ENCODE peak calls at places on chromosomes 16 and 17, in eight cellular contexts. Z, H, Q, B, P, R, N and O are unnamed samples.

GRCh38 chr17:48055531-48056245 is 7.5 kb downstream of the NFE2L1 start:
- DNase-seq in Q (no peak), H (no peak), N (no peak), B (no peak), P (no peak), Z (peak; percentile 48), R (peak; percentile 54), O (no peak)

GRCh38 chr17:57363998-57364645 is 107.8 kb downstream of the MSI2 start:
- DNase-seq in N (no peak), B (no peak), P (no peak), R (no peak), H (no peak), Z (no peak), Q (no peak), O (no peak)

GRCh38 chr16:27918755-27919154 is 144.8 kb downstream of the GSG1L start:
- DNase-seq in Z (no peak), Q (no peak), P (no peak), B (no peak), R (no peak), N (no peak), H (no peak), O (no peak)

GRCh38 chr17:27206447-27206846 is 87.5 kb upstream of the WSB1 start:
- DNase-seq in H (no peak), R (no peak), P (no peak), N (no peak), Q (no peak), Z (no peak), B (no peak), O (no peak)

GRCh38 chr17:73658821-73659220 is 14.6 kb upstream of the SDK2 start:
- DNase-seq in N (no peak), Z (no peak), Q (no peak), P (no peak), H (no peak), B (no peak), R (no peak), O (no peak)

GRCh38 chr17:7673239-7673638 is 14.1 kb downstream of the TP53 start:
- DNase-seq in H (no peak), Q (no peak), R (peak; percentile 71), P (no peak), Z (no peak), N (no peak), B (no peak), O (no peak)

GRCh38 chr17:66348605-66349165 is 46.3 kb downstream of the PRKCA start:
- DNase-seq in B (no peak), N (no peak), H (no peak), P (peak; percentile 50), Z (peak; percentile 82), R (peak; percentile 40), Q (no peak), O (no peak)

GRCh38 chr17:62627904-62628603 is 584 bp downstream of the MRC2 start:
- DNase-seq in B (no peak), Q (peak; percentile 80), Z (peak; percentile 70), P (peak; percentile 81), H (peak; percentile 61), N (no peak), R (peak; percentile 64), O (peak; percentile 24)

GRCh38 chr16:71230122-71230845 is at the start of gene HYDIN:
- DNase-seq in P (peak; percentile 8), B (peak; percentile 79), Q (no peak), Z (peak; percentile 92), N (peak; percentile 51), H (no peak), R (peak; percentile 43), O (no peak)

GRCh38 chr17:57579245-57579644 is 165.9 kb downstream of the CCDC182 start:
- DNase-seq in B (no peak), H (no peak), Z (no peak), R (no peak), P (no peak), Q (no peak), N (no peak), O (no peak)

GRCh38 chr17:44587339-44587738 is 30.1 kb downstream of the FZD2 start:
- DNase-seq in B (no peak), P (peak; percentile 90), Q (peak; percentile 90), N (no peak), Z (peak; percentile 87), R (no peak), H (no peak), O (no peak)

GRCh38 chr17:13283606-13284005 is 265.8 kb upstream of the ELAC2 start:
- DNase-seq in Q (no peak), N (no peak), Z (no peak), H (no peak), P (no peak), R (no peak), B (no peak), O (no peak)

GRCh38 chr17:41539979-41540701 is 12.0 kb upstream of the KRT19 start:
- DNase-seq in B (no peak), R (no peak), Q (no peak), Z (no peak), N (no peak), P (no peak), H (no peak), O (no peak)

GRCh38 chr17:49739662-49740271 is 24.2 kb downstream of the FAM117A start:
- DNase-seq in Q (peak; percentile 85), R (peak; percentile 81), N (no peak), Z (peak; percentile 70), P (no peak), B (no peak), H (peak; percentile 83), O (peak; percentile 81)

GRCh38 chr17:72182256-72182890 is 61.6 kb downstream of the SOX9 start:
- DNase-seq in B (no peak), H (no peak), P (no peak), Z (no peak), R (no peak), Q (no peak), N (no peak), O (no peak)

GRCh38 chr16:52435573-52435972 is 111.4 kb downstream of the TOX3 start:
- DNase-seq in R (no peak), N (no peak), B (no peak), Z (no peak), Q (no peak), P (no peak), H (no peak), O (no peak)

GRCh38 chr16:27491894-27492587 is 57.7 kb downstream of the GTF3C1 start:
- DNase-seq in P (no peak), Q (no peak), N (no peak), B (no peak), R (no peak), H (peak; percentile 14), Z (no peak), O (no peak)

GRCh38 chr17:52419256-52419655 is 260.7 kb upstream of the CA10 start:
- DNase-seq in Z (no peak), Q (no peak), R (no peak), B (no peak), P (no peak), N (no peak), H (no peak), O (no peak)